ENCODE peak calls at places on chromosomes 5 and 9, in five cellular contexts. X is esophagus squamous epithelium; L is MCF 10A; C is activated T-cell treated with anti-CD3 and anti-CD28 coated beads, Interleukin-2, amount 50 U/mL, for 72 hours; S is tibial nerve. E is an unnamed sample.

GRCh38 chr5:179261301-179262125 is 83.7 kb downstream of the ADAMTS2 start:
- DNase-seq in C (no peak), L (no peak), S (no peak), X (no peak), E (peak; percentile 15)

GRCh38 chr9:27473135-27473534 is 51.0 kb upstream of the IFNK start:
- DNase-seq in C (no peak), S (no peak), X (no peak), L (no peak), E (no peak)

GRCh38 chr5:103943243-103943642 is 380.7 kb upstream of the NUDT12 start:
- DNase-seq in X (no peak), L (no peak), S (no peak), C (no peak), E (no peak)

GRCh38 chr9:32431940-32432555 is 47.6 kb downstream of the ACO1 start:
- DNase-seq in S (no peak), C (peak; percentile 31), L (peak; percentile 51), X (no peak), E (peak; percentile 41)

GRCh38 chr5:42807722-42808447 is 3.8 kb downstream of the SELENOP start:
- DNase-seq in L (no peak), S (no peak), X (no peak), C (no peak), E (peak; percentile 2)

GRCh38 chr9:95570150-95570549 is 53.4 kb upstream of the PTCH1 start:
- DNase-seq in S (no peak), X (no peak), C (no peak), L (no peak), E (no peak)

GRCh38 chr5:160959804-160960203 is 107.8 kb upstream of the ATP10B start:
- DNase-seq in X (no peak), S (no peak), C (no peak), L (peak; percentile 99), E (peak; percentile 20)

GRCh38 chr5:172896465-172896864 is 62.4 kb downstream of the ERGIC1 start:
- DNase-seq in X (no peak), C (no peak), S (no peak), L (peak; percentile 62), E (no peak)

GRCh38 chr9:21415492-21416267 is 6.8 kb downstream of the IFNA8 start:
- DNase-seq in X (no peak), L (no peak), C (no peak), S (no peak), E (no peak)

GRCh38 chr5:142540774-142541466 is 145.0 kb downstream of the FGF1 start:
- DNase-seq in C (no peak), L (no peak), S (peak; percentile 17), X (no peak), E (no peak)

GRCh38 chr5:149561848-149562247 is 10.6 kb upstream of the CSNK1A1 start:
- DNase-seq in L (peak; percentile 97), C (no peak), S (no peak), X (no peak), E (peak; percentile 82)

GRCh38 chr5:112604741-112605390 is 132.8 kb upstream of the APC start:
- DNase-seq in S (no peak), L (no peak), C (no peak), X (no peak), E (peak; percentile 88)

GRCh38 chr5:71893451-71893850 is 174.4 kb downstream of the CARTPT start:
- DNase-seq in S (no peak), C (no peak), L (no peak), X (no peak), E (no peak)

GRCh38 chr5:170861855-170862766 is at the start of gene RANBP17:
- DNase-seq in L (peak; percentile 79), S (no peak), X (no peak), C (no peak), E (peak; percentile 93)

GRCh38 chr9:130680836-130681768 is 12.5 kb upstream of the EXOSC2 start:
- DNase-seq in L (peak; percentile 83), X (no peak), C (peak; percentile 78), S (no peak), E (peak; percentile 98)

GRCh38 chr5:59799668-59800374 is 93.7 kb downstream of the PDE4D start:
- DNase-seq in S (no peak), C (peak; percentile 6), X (no peak), L (peak; percentile 77), E (peak; percentile 73)

GRCh38 chr5:136042665-136043121 is 13.9 kb downstream of the TGFBI start:
- DNase-seq in S (no peak), L (no peak), C (no peak), X (no peak), E (peak; percentile 51)

GRCh38 chr5:90111354-90112070 is 298.0 kb downstream of the CETN3 start:
- DNase-seq in X (no peak), C (no peak), L (peak; percentile 55), S (no peak), E (no peak)

GRCh38 chr9:111945216-111945615 is 48.6 kb downstream of the UGCG start:
- DNase-seq in C (peak; percentile 53), S (no peak), L (no peak), X (no peak), E (no peak)

GRCh38 chr9:132694144-132694543 is 23.9 kb downstream of the GTF3C4 start:
- DNase-seq in X (no peak), L (no peak), S (no peak), C (no peak), E (peak; percentile 58)

GRCh38 chr5:115522832-115523365 is 21.7 kb downstream of the FEM1C start:
- DNase-seq in X (no peak), S (no peak), C (no peak), L (no peak), E (no peak)

GRCh38 chr9:92642599-92642998 is 27.3 kb downstream of the IPPK start:
- DNase-seq in C (no peak), S (no peak), L (no peak), X (no peak), E (no peak)

GRCh38 chr5:150189728-150190502 is at the start of gene SLC6A7:
- DNase-seq in X (no peak), C (no peak), L (no peak), S (no peak), E (no peak)